ENCODE peak calls at places on chromosomes 13 and 19, in four cellular contexts. K is HEK293T, D is astrocyte of the cerebellum, A is kidney tubule cell. U is an unnamed sample.

GRCh38 chr19:28213476-28214082 is 999.4 kb downstream of the UQCRFS1 start:
- DNase-seq in A (peak), K (no peak), D (no peak), U (no peak)

GRCh38 chr19:45881082-45881908 is 4.6 kb downstream of the IRF2BP1 start:
- DNase-seq in D (no peak), K (no peak), A (no peak), U (no peak)

GRCh38 chr19:334296-335071 is 10.1 kb downstream of the MIER2 start:
- DNase-seq in D (no peak), K (no peak), A (no peak), U (no peak)

GRCh38 chr13:48942131-48942530 is 33.6 kb upstream of the FNDC3A start:
- DNase-seq in A (peak), D (no peak), K (no peak), U (no peak)

GRCh38 chr19:925912-926594 is at the start of gene ARID3A:
- DNase-seq in K (peak), A (no peak), D (no peak), U (no peak)

GRCh38 chr19:46180701-46181385 is 32.8 kb downstream of the IGFL2 start:
- DNase-seq in D (no peak), K (no peak), A (peak), U (no peak)

GRCh38 chr19:14555918-14556661 is 15.8 kb downstream of the NDUFB7 start:
- DNase-seq in D (no peak), A (peak), K (no peak), U (no peak)

GRCh38 chr19:4015705-4016402 is 8.3 kb downstream of the PIAS4 start:
- DNase-seq in D (no peak), A (no peak), K (no peak), U (peak)

GRCh38 chr19:7673995-7674667 is 2.8 kb upstream of the MCEMP1 start:
- DNase-seq in K (peak), A (peak), D (no peak), U (peak)

GRCh38 chr19:45590300-45591003 is 5.8 kb upstream of the OPA3 start:
- DNase-seq in D (no peak), A (no peak), K (no peak), U (no peak)

GRCh38 chr13:30091035-30091434 is 216.3 kb downstream of the KATNAL1 start:
- DNase-seq in K (no peak), A (no peak), D (no peak), U (no peak)

GRCh38 chr19:17753976-17754375 is 2.7 kb downstream of the FCHO1 start:
- DNase-seq in D (no peak), K (peak), A (peak), U (no peak)

GRCh38 chr13:30033681-30034447 is 183.4 kb upstream of the UBL3 start:
- DNase-seq in K (no peak), A (peak), D (peak), U (no peak)

GRCh38 chr19:42242071-42242511 is 311 bp downstream of the GSK3A start:
- DNase-seq in A (peak), K (no peak), D (no peak), U (no peak)

GRCh38 chr19:313169-313987 is 22.2 kb upstream of the PLPP2 start:
- DNase-seq in A (no peak), D (no peak), K (no peak), U (no peak)

GRCh38 chr13:23020246-23020843 is 160.4 kb upstream of the SGCG start:
- DNase-seq in K (peak), D (peak), A (peak), U (peak)